ENCODE peak calls at places on chromosomes 12 and 14, in ten cellular contexts. M, R, Z, H, V, G, Y, Q, U and K are unnamed samples.

GRCh38 chr12:89663577-89664357 is 44.9 kb downstream of the ATP2B1 start:
- DNase-seq in M (no peak), R (no peak), Z (no peak), H (no peak), V (no peak), G (no peak), Y (no peak), Q (no peak), U (peak; percentile 44), K (no peak)

GRCh38 chr12:59044791-59045190 is 124.5 kb upstream of the LRIG3 start:
- DNase-seq in M (no peak), R (no peak), Z (no peak), H (no peak), V (no peak), G (no peak), Y (no peak), Q (no peak), U (no peak), K (no peak)

GRCh38 chr12:81502912-81503695 is 256.0 kb downstream of the PPFIA2 start:
- DNase-seq in M (no peak), R (no peak), Z (no peak), H (no peak), V (no peak), G (no peak), Y (no peak), Q (no peak), U (no peak), K (no peak)

GRCh38 chr12:101455685-101456084 is 19.5 kb upstream of the SPIC start:
- DNase-seq in M (no peak), R (no peak), Z (no peak), H (no peak), V (no peak), G (no peak), Y (no peak), Q (no peak), U (no peak), K (no peak)

GRCh38 chr12:29131539-29131938 is 17.5 kb upstream of the FAR2 start:
- DNase-seq in M (no peak), R (no peak), Z (no peak), H (no peak), V (no peak), G (no peak), Y (no peak), Q (no peak), U (no peak), K (no peak)

GRCh38 chr14:76780875-76781647 is 19.8 kb downstream of the VASH1 start:
- DNase-seq in M (no peak), R (no peak), Z (peak; percentile 39), H (no peak), V (no peak), G (no peak), Y (no peak), Q (no peak), U (no peak), K (no peak)

GRCh38 chr12:113016796-113017195 is 38.5 kb downstream of the OAS2 start:
- DNase-seq in M (no peak), R (no peak), Z (no peak), H (no peak), V (no peak), G (no peak), Y (no peak), Q (no peak), U (no peak), K (no peak)

GRCh38 chr12:84756961-84757360 is 155.6 kb downstream of the SLC6A15 start:
- DNase-seq in M (peak; percentile 34), R (no peak), Z (no peak), H (no peak), V (no peak), G (no peak), Y (no peak), Q (no peak), U (no peak), K (no peak)

GRCh38 chr14:103103461-103104388 is 9.2 kb downstream of the EXOC3L4 start:
- DNase-seq in M (no peak), R (peak; percentile 87), Z (no peak), H (no peak), V (peak; percentile 88), G (no peak), Y (no peak), Q (no peak), U (peak; percentile 42), K (no peak)

GRCh38 chr12:57119694-57120093 is 8.5 kb upstream of the STAT6 start:
- DNase-seq in M (no peak), R (no peak), Z (no peak), H (no peak), V (no peak), G (no peak), Y (no peak), Q (no peak), U (no peak), K (no peak)

GRCh38 chr14:69666698-69667211 is 55.4 kb downstream of the SUSD6 start:
- DNase-seq in M (no peak), R (no peak), Z (peak; percentile 40), H (no peak), V (no peak), G (no peak), Y (peak; percentile 51), Q (no peak), U (no peak), K (no peak)

GRCh38 chr14:43901950-43902349 is 605.1 kb downstream of the FSCB start:
- DNase-seq in M (no peak), R (no peak), Z (no peak), H (no peak), V (no peak), G (no peak), Y (no peak), Q (no peak), U (no peak), K (no peak)

GRCh38 chr14:74962493-74962892 is 7.1 kb upstream of the PGF start:
- DNase-seq in M (no peak), R (no peak), Z (no peak), H (no peak), V (no peak), G (no peak), Y (no peak), Q (no peak), U (peak; percentile 50), K (no peak)

GRCh38 chr12:116880213-116880816 is 926 bp downstream of the HRK start:
- DNase-seq in M (no peak), R (no peak), Z (no peak), H (no peak), V (no peak), G (no peak), Y (no peak), Q (no peak), U (no peak), K (peak; percentile 18)

GRCh38 chr12:2013111-2013510 is 8.9 kb upstream of the DCP1B start:
- DNase-seq in M (no peak), R (no peak), Z (no peak), H (no peak), V (no peak), G (no peak), Y (no peak), Q (no peak), U (no peak), K (no peak)

GRCh38 chr12:2009623-2010022 is 5.4 kb upstream of the DCP1B start:
- DNase-seq in M (no peak), R (no peak), Z (no peak), H (no peak), V (no peak), G (no peak), Y (no peak), Q (no peak), U (no peak), K (no peak)

GRCh38 chr12:2011641-2012607 is 7.7 kb upstream of the DCP1B start:
- DNase-seq in M (no peak), R (no peak), Z (no peak), H (no peak), V (no peak), G (no peak), Y (no peak), Q (no peak), U (no peak), K (no peak)

GRCh38 chr12:2016862-2017723 is 12.8 kb upstream of the DCP1B start:
- DNase-seq in M (no peak), R (no peak), Z (no peak), H (no peak), V (no peak), G (no peak), Y (no peak), Q (no peak), U (no peak), K (no peak)

DNA sequence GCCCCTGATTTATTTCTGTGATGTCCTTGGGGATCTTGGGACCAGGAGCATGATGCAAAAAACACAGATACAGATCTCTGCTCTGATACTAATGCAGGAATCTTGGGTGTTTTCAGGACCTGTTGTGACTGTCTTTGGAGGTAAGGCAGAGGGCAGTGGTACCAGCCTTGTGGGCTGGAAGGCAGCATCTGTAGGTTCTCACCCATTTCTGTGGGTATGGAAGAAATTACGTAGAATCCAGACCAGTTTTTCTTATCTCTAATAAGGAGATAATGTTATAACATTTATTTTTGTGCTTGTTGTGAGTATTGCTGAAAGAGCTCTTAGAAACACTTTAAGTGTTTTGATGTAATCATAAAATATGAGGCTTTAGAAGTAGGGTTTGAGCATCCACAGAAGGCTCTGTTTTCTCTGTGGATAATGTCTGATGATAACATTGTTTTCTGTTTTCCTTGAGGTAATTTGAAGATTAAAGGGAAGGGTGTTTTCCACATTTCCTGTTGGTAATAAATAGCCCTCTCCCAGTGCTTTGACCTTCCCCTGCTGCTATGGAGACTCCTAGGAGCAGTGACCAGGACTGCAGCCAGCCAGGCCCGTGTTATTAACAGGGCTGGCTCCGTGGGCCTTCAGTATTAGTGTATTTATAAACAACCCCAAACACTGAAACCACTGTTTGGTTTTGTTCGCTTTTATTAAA is 9.4 kb upstream of the DCP1B start:
- DNase-seq in M (no peak), R (peak; percentile 29), Z (peak; percentile 70), H (no peak), V (no peak), G (no peak), Y (no peak), Q (no peak), U (no peak), K (no peak)
- TF ChIP-seq CTCF in M (no peak), R (no peak), Z (no peak), H (no peak), V (no peak), G (no peak), Y (no peak), Q (no peak), U (no peak), K (no peak)

GRCh38 chr12:125330645-125331341 is 265.6 kb downstream of the AACS start:
- DNase-seq in M (no peak), R (peak; percentile 63), Z (peak; percentile 57), H (peak; percentile 95), V (peak; percentile 85), G (peak; percentile 23), Y (peak; percentile 18), Q (no peak), U (peak; percentile 41), K (peak; percentile 37)
- TF ChIP-seq CTCF in M (peak; percentile 59), R (peak; percentile 82), Z (peak; percentile 70), H (peak; percentile 89), V (peak; percentile 84), G (peak; percentile 60), Y (no peak), Q (peak; percentile 41), U (peak; percentile 93), K (no peak)

GRCh38 chr12:104827587-104827986 is 130.5 kb downstream of the SLC41A2 start:
- DNase-seq in M (no peak), R (no peak), Z (no peak), H (peak; percentile 20), V (no peak), G (no peak), Y (no peak), Q (no peak), U (no peak), K (no peak)
- TF ChIP-seq CTCF in M (peak; percentile 38), R (no peak), Z (peak; percentile 24), H (peak; percentile 56), V (no peak), G (no peak), Y (no peak), Q (peak; percentile 15), U (no peak), K (no peak)

GRCh38 chr12:31702047-31702446 is 26.8 kb downstream of the AMN1 start:
- DNase-seq in M (no peak), R (no peak), Z (no peak), H (no peak), V (no peak), G (no peak), Y (no peak), Q (no peak), U (no peak), K (no peak)
- TF ChIP-seq CTCF in M (peak; percentile 16), R (no peak), Z (no peak), H (no peak), V (no peak), G (no peak), Y (no peak), Q (no peak), U (no peak), K (no peak)